ENCODE peak calls at places on chromosome 3, in ten cellular contexts. One of them, this sample, is unnamed.

GRCh38 chr3:11363732-11364131 is 91.5 kb downstream of the ATG7 start:
- DNase-seq in effector memory CD4-positive, alpha-beta T cell: no peak
- DNase-seq in CD4-positive, alpha-beta T cell: no peak
- DNase-seq in suprapubic skin: no peak
- DNase-seq in mesendoderm: no peak
- DNase-seq in HepG2: no peak
- DNase-seq in cardiac muscle cell: no peak
- DNase-seq in colonic mucosa: no peak
- DNase-seq in adrenal gland: no peak
- DNase-seq in GM23248: no peak
- DNase-seq in this sample: no peak

GRCh38 chr3:111858641-111859040 is 424 bp upstream of the PHLDB2 start:
- DNase-seq in effector memory CD4-positive, alpha-beta T cell: no peak
- DNase-seq in CD4-positive, alpha-beta T cell: no peak
- DNase-seq in suprapubic skin: no peak
- DNase-seq in mesendoderm: peak
- DNase-seq in HepG2: no peak
- DNase-seq in cardiac muscle cell: no peak
- DNase-seq in colonic mucosa: no peak
- DNase-seq in adrenal gland: no peak
- DNase-seq in GM23248: no peak
- DNase-seq in this sample: no peak

GRCh38 chr3:150577854-150578253 is 25.3 kb upstream of the SELENOT start:
- DNase-seq in effector memory CD4-positive, alpha-beta T cell: no peak
- DNase-seq in CD4-positive, alpha-beta T cell: no peak
- DNase-seq in suprapubic skin: no peak
- DNase-seq in mesendoderm: no peak
- DNase-seq in HepG2: no peak
- DNase-seq in cardiac muscle cell: no peak
- DNase-seq in colonic mucosa: no peak
- DNase-seq in adrenal gland: no peak
- DNase-seq in GM23248: peak
- DNase-seq in this sample: no peak

GRCh38 chr3:141266797-141267555 is 35.4 kb downstream of the PXYLP1 start:
- DNase-seq in effector memory CD4-positive, alpha-beta T cell: peak
- DNase-seq in CD4-positive, alpha-beta T cell: no peak
- DNase-seq in suprapubic skin: no peak
- DNase-seq in mesendoderm: no peak
- DNase-seq in HepG2: no peak
- DNase-seq in cardiac muscle cell: no peak
- DNase-seq in colonic mucosa: no peak
- DNase-seq in adrenal gland: no peak
- DNase-seq in GM23248: no peak
- DNase-seq in this sample: no peak

GRCh38 chr3:14221902-14222301 is 43.3 kb downstream of the LSM3 start:
- DNase-seq in effector memory CD4-positive, alpha-beta T cell: no peak
- DNase-seq in CD4-positive, alpha-beta T cell: no peak
- DNase-seq in suprapubic skin: no peak
- DNase-seq in mesendoderm: no peak
- DNase-seq in HepG2: no peak
- DNase-seq in cardiac muscle cell: no peak
- DNase-seq in colonic mucosa: no peak
- DNase-seq in adrenal gland: no peak
- DNase-seq in GM23248: no peak
- DNase-seq in this sample: no peak

GRCh38 chr3:44729384-44729910 is at the start of gene ZNF501:
- DNase-seq in effector memory CD4-positive, alpha-beta T cell: peak
- DNase-seq in CD4-positive, alpha-beta T cell: peak
- DNase-seq in suprapubic skin: peak
- DNase-seq in mesendoderm: peak
- DNase-seq in HepG2: peak
- DNase-seq in cardiac muscle cell: peak
- DNase-seq in colonic mucosa: peak
- DNase-seq in adrenal gland: peak
- DNase-seq in GM23248: peak
- DNase-seq in this sample: peak

GRCh38 chr3:11522953-11523792 is 120.5 kb downstream of the VGLL4 start:
- DNase-seq in effector memory CD4-positive, alpha-beta T cell: no peak
- DNase-seq in CD4-positive, alpha-beta T cell: no peak
- DNase-seq in suprapubic skin: peak
- DNase-seq in mesendoderm: no peak
- DNase-seq in HepG2: no peak
- DNase-seq in cardiac muscle cell: no peak
- DNase-seq in colonic mucosa: no peak
- DNase-seq in adrenal gland: no peak
- DNase-seq in GM23248: no peak
- DNase-seq in this sample: peak

GRCh38 chr3:7484636-7485035 is 623.7 kb downstream of the GRM7 start:
- DNase-seq in effector memory CD4-positive, alpha-beta T cell: no peak
- DNase-seq in CD4-positive, alpha-beta T cell: no peak
- DNase-seq in suprapubic skin: no peak
- DNase-seq in mesendoderm: no peak
- DNase-seq in HepG2: no peak
- DNase-seq in cardiac muscle cell: no peak
- DNase-seq in colonic mucosa: no peak
- DNase-seq in adrenal gland: no peak
- DNase-seq in GM23248: no peak
- DNase-seq in this sample: no peak

GRCh38 chr3:905217-905616 is 187.6 kb upstream of the CNTN6 start:
- DNase-seq in effector memory CD4-positive, alpha-beta T cell: no peak
- DNase-seq in CD4-positive, alpha-beta T cell: no peak
- DNase-seq in suprapubic skin: no peak
- DNase-seq in mesendoderm: no peak
- DNase-seq in HepG2: no peak
- DNase-seq in cardiac muscle cell: no peak
- DNase-seq in colonic mucosa: no peak
- DNase-seq in adrenal gland: no peak
- DNase-seq in GM23248: no peak
- DNase-seq in this sample: no peak

GRCh38 chr3:50272911-50273688 is 4.2 kb downstream of the SEMA3B start:
- DNase-seq in effector memory CD4-positive, alpha-beta T cell: peak
- DNase-seq in CD4-positive, alpha-beta T cell: peak
- DNase-seq in suprapubic skin: peak
- DNase-seq in mesendoderm: peak
- DNase-seq in HepG2: peak
- DNase-seq in cardiac muscle cell: peak
- DNase-seq in colonic mucosa: peak
- DNase-seq in adrenal gland: peak
- DNase-seq in GM23248: peak
- DNase-seq in this sample: peak

GRCh38 chr3:196198081-196198675 is 13.0 kb downstream of the ZDHHC19 start:
- DNase-seq in effector memory CD4-positive, alpha-beta T cell: no peak
- DNase-seq in CD4-positive, alpha-beta T cell: no peak
- DNase-seq in suprapubic skin: no peak
- DNase-seq in mesendoderm: no peak
- DNase-seq in HepG2: no peak
- DNase-seq in cardiac muscle cell: no peak
- DNase-seq in colonic mucosa: no peak
- DNase-seq in adrenal gland: no peak
- DNase-seq in GM23248: no peak
- DNase-seq in this sample: no peak
- H3K27ac ChIP-seq in effector memory CD4-positive, alpha-beta T cell: no peak
- H3K27ac ChIP-seq in CD4-positive, alpha-beta T cell: no peak
- H3K27ac ChIP-seq in suprapubic skin: no peak
- H3K27ac ChIP-seq in mesendoderm: no peak
- H3K27ac ChIP-seq in HepG2: no peak
- H3K27ac ChIP-seq in cardiac muscle cell: no peak
- H3K27ac ChIP-seq in colonic mucosa: no peak
- H3K27ac ChIP-seq in adrenal gland: no peak
- H3K27ac ChIP-seq in GM23248: no peak
- H3K27ac ChIP-seq in this sample: no peak

GRCh38 chr3:98522538-98523281 is at the start of gene CLDND1:
- DNase-seq in effector memory CD4-positive, alpha-beta T cell: peak
- DNase-seq in CD4-positive, alpha-beta T cell: peak
- DNase-seq in suprapubic skin: peak
- DNase-seq in mesendoderm: peak
- DNase-seq in HepG2: peak
- DNase-seq in cardiac muscle cell: peak
- DNase-seq in colonic mucosa: peak
- DNase-seq in adrenal gland: peak
- DNase-seq in GM23248: peak
- DNase-seq in this sample: peak

GRCh38 chr3:98529856-98530459 is 1.8 kb upstream of the GPR15 start:
- DNase-seq in effector memory CD4-positive, alpha-beta T cell: no peak
- DNase-seq in CD4-positive, alpha-beta T cell: no peak
- DNase-seq in suprapubic skin: no peak
- DNase-seq in mesendoderm: no peak
- DNase-seq in HepG2: no peak
- DNase-seq in cardiac muscle cell: no peak
- DNase-seq in colonic mucosa: no peak
- DNase-seq in adrenal gland: no peak
- DNase-seq in GM23248: no peak
- DNase-seq in this sample: no peak

GRCh38 chr3:98521897-98522537 is 685 bp downstream of the CLDND1 start:
- DNase-seq in effector memory CD4-positive, alpha-beta T cell: peak
- DNase-seq in CD4-positive, alpha-beta T cell: peak
- DNase-seq in suprapubic skin: peak
- DNase-seq in mesendoderm: peak
- DNase-seq in HepG2: peak
- DNase-seq in cardiac muscle cell: peak
- DNase-seq in colonic mucosa: peak
- DNase-seq in adrenal gland: peak
- DNase-seq in GM23248: peak
- DNase-seq in this sample: no peak

GRCh38 chr3:98528474-98529346 is 3.1 kb upstream of the GPR15 start:
- DNase-seq in effector memory CD4-positive, alpha-beta T cell: no peak
- DNase-seq in CD4-positive, alpha-beta T cell: no peak
- DNase-seq in suprapubic skin: no peak
- DNase-seq in mesendoderm: peak
- DNase-seq in HepG2: peak
- DNase-seq in cardiac muscle cell: no peak
- DNase-seq in colonic mucosa: no peak
- DNase-seq in adrenal gland: no peak
- DNase-seq in GM23248: no peak
- DNase-seq in this sample: no peak

DNA sequence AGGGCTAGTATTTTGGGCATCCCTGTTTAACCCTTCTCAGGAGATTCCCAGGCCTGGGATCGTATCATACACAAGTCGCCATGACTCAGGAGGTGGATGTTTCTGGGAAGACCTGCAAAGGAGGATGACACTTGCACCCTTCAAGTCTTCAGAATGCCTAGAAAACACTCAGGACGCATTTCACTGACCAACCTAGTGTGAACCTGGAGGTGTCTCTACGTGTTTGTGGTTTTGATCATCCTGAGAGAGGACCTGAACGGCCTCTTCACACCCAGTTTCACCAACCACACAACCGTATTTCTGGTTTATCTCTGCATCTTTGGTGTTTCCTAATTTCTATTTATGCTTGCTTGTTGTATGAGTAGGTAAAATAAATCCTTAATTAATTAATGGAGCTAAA is 2.8 kb upstream of the CLDND1 start:
- DNase-seq in effector memory CD4-positive, alpha-beta T cell: no peak
- DNase-seq in CD4-positive, alpha-beta T cell: no peak
- DNase-seq in suprapubic skin: no peak
- DNase-seq in mesendoderm: no peak
- DNase-seq in HepG2: no peak
- DNase-seq in cardiac muscle cell: no peak
- DNase-seq in colonic mucosa: no peak
- DNase-seq in adrenal gland: no peak
- DNase-seq in GM23248: no peak
- DNase-seq in this sample: no peak
- H3K27ac ChIP-seq in effector memory CD4-positive, alpha-beta T cell: no peak
- H3K27ac ChIP-seq in CD4-positive, alpha-beta T cell: no peak
- H3K27ac ChIP-seq in suprapubic skin: no peak
- H3K27ac ChIP-seq in mesendoderm: no peak
- H3K27ac ChIP-seq in HepG2: no peak
- H3K27ac ChIP-seq in cardiac muscle cell: no peak
- H3K27ac ChIP-seq in colonic mucosa: no peak
- H3K27ac ChIP-seq in adrenal gland: no peak
- H3K27ac ChIP-seq in GM23248: no peak
- H3K27ac ChIP-seq in this sample: no peak

GRCh38 chr3:4660936-4661335 is 167.8 kb downstream of the ITPR1 start:
- DNase-seq in effector memory CD4-positive, alpha-beta T cell: no peak
- DNase-seq in CD4-positive, alpha-beta T cell: no peak
- DNase-seq in suprapubic skin: no peak
- DNase-seq in mesendoderm: no peak
- DNase-seq in HepG2: no peak
- DNase-seq in cardiac muscle cell: no peak
- DNase-seq in colonic mucosa: no peak
- DNase-seq in adrenal gland: no peak
- DNase-seq in GM23248: no peak
- DNase-seq in this sample: no peak

GRCh38 chr3:4664412-4664811 is 171.3 kb downstream of the ITPR1 start:
- DNase-seq in effector memory CD4-positive, alpha-beta T cell: no peak
- DNase-seq in CD4-positive, alpha-beta T cell: no peak
- DNase-seq in suprapubic skin: no peak
- DNase-seq in mesendoderm: no peak
- DNase-seq in HepG2: no peak
- DNase-seq in cardiac muscle cell: no peak
- DNase-seq in colonic mucosa: no peak
- DNase-seq in adrenal gland: no peak
- DNase-seq in GM23248: no peak
- DNase-seq in this sample: no peak

GRCh38 chr3:4670352-4670751 is 177.2 kb downstream of the ITPR1 start:
- DNase-seq in effector memory CD4-positive, alpha-beta T cell: no peak
- DNase-seq in CD4-positive, alpha-beta T cell: no peak
- DNase-seq in suprapubic skin: no peak
- DNase-seq in mesendoderm: peak
- DNase-seq in HepG2: peak
- DNase-seq in cardiac muscle cell: peak
- DNase-seq in colonic mucosa: no peak
- DNase-seq in adrenal gland: no peak
- DNase-seq in GM23248: peak
- DNase-seq in this sample: no peak

GRCh38 chr3:4665197-4665596 is 172.0 kb downstream of the ITPR1 start:
- DNase-seq in effector memory CD4-positive, alpha-beta T cell: no peak
- DNase-seq in CD4-positive, alpha-beta T cell: no peak
- DNase-seq in suprapubic skin: no peak
- DNase-seq in mesendoderm: no peak
- DNase-seq in HepG2: no peak
- DNase-seq in cardiac muscle cell: no peak
- DNase-seq in colonic mucosa: no peak
- DNase-seq in adrenal gland: no peak
- DNase-seq in GM23248: no peak
- DNase-seq in this sample: no peak

GRCh38 chr3:4666078-4666477 is 172.9 kb downstream of the ITPR1 start:
- DNase-seq in effector memory CD4-positive, alpha-beta T cell: no peak
- DNase-seq in CD4-positive, alpha-beta T cell: no peak
- DNase-seq in suprapubic skin: no peak
- DNase-seq in mesendoderm: no peak
- DNase-seq in HepG2: no peak
- DNase-seq in cardiac muscle cell: no peak
- DNase-seq in colonic mucosa: no peak
- DNase-seq in adrenal gland: no peak
- DNase-seq in GM23248: no peak
- DNase-seq in this sample: no peak
- H3K27ac ChIP-seq in effector memory CD4-positive, alpha-beta T cell: no peak
- H3K27ac ChIP-seq in CD4-positive, alpha-beta T cell: no peak
- H3K27ac ChIP-seq in suprapubic skin: no peak
- H3K27ac ChIP-seq in mesendoderm: no peak
- H3K27ac ChIP-seq in HepG2: no peak
- H3K27ac ChIP-seq in cardiac muscle cell: no peak
- H3K27ac ChIP-seq in colonic mucosa: no peak
- H3K27ac ChIP-seq in adrenal gland: no peak
- H3K27ac ChIP-seq in GM23248: no peak
- H3K27ac ChIP-seq in this sample: no peak

DNA sequence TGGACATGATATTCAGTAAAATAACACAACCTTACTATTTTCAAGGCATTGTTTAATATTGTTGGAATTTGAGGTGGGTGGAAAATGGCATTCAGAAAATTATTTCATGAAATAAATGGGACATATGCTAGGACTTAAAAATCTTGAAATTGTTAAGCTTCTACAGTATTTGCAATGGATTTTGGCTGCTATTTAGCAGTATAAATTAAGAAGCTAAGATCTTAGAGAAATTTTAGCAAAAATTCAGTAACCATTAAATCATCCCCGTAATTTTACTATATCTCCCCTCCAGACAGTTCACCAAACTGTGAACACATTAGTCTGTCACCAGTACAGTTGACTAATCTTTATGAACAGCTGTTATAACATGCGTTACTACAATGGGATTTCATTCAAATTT is 8.2 kb downstream of the DIPK2A start:
- DNase-seq in effector memory CD4-positive, alpha-beta T cell: no peak
- DNase-seq in CD4-positive, alpha-beta T cell: no peak
- DNase-seq in suprapubic skin: no peak
- DNase-seq in mesendoderm: no peak
- DNase-seq in HepG2: no peak
- DNase-seq in cardiac muscle cell: no peak
- DNase-seq in colonic mucosa: no peak
- DNase-seq in adrenal gland: no peak
- DNase-seq in GM23248: peak
- DNase-seq in this sample: no peak
- H3K27ac ChIP-seq in effector memory CD4-positive, alpha-beta T cell: no peak
- H3K27ac ChIP-seq in CD4-positive, alpha-beta T cell: no peak
- H3K27ac ChIP-seq in suprapubic skin: no peak
- H3K27ac ChIP-seq in mesendoderm: no peak
- H3K27ac ChIP-seq in HepG2: no peak
- H3K27ac ChIP-seq in cardiac muscle cell: no peak
- H3K27ac ChIP-seq in colonic mucosa: no peak
- H3K27ac ChIP-seq in adrenal gland: no peak
- H3K27ac ChIP-seq in GM23248: no peak
- H3K27ac ChIP-seq in this sample: no peak

This sample was measured in caudate nucleus.